ENCODE peak calls at places on chromosomes 1 and 21, in six cellular contexts. One of them, this sample, is unnamed.

GRCh38 chr21:46188226-46189212 is 4.3 kb upstream of the SPATC1L start:
- DNase-seq in bronchial epithelial cell: peak
- DNase-seq in endothelial cell of umbilical vein: peak
- DNase-seq in foreskin fibroblast: peak
- DNase-seq in nephron progenitor cell: no peak
- DNase-seq in GM13977: no peak
- DNase-seq in this sample: peak

GRCh38 chr1:221310180-221310579 is 430.9 kb downstream of the HLX start:
- DNase-seq in bronchial epithelial cell: no peak
- DNase-seq in endothelial cell of umbilical vein: no peak
- DNase-seq in foreskin fibroblast: no peak
- DNase-seq in nephron progenitor cell: peak
- DNase-seq in GM13977: no peak
- DNase-seq in this sample: no peak

GRCh38 chr1:45200906-45201500 is 5.4 kb downstream of the ZSWIM5 start:
- DNase-seq in bronchial epithelial cell: no peak
- DNase-seq in endothelial cell of umbilical vein: no peak
- DNase-seq in foreskin fibroblast: no peak
- DNase-seq in nephron progenitor cell: no peak
- DNase-seq in GM13977: no peak
- DNase-seq in this sample: no peak

GRCh38 chr1:112686835-112687234 is 12.4 kb downstream of the MOV10 start:
- DNase-seq in bronchial epithelial cell: no peak
- DNase-seq in endothelial cell of umbilical vein: no peak
- DNase-seq in foreskin fibroblast: no peak
- DNase-seq in nephron progenitor cell: no peak
- DNase-seq in GM13977: no peak
- DNase-seq in this sample: no peak

GRCh38 chr1:172902861-172903381 is 147.8 kb downstream of the TNFSF18 start:
- DNase-seq in bronchial epithelial cell: peak
- DNase-seq in endothelial cell of umbilical vein: peak
- DNase-seq in foreskin fibroblast: peak
- DNase-seq in nephron progenitor cell: no peak
- DNase-seq in GM13977: no peak
- DNase-seq in this sample: no peak

GRCh38 chr1:210635108-210635507 is 306.4 kb downstream of the HHAT start:
- DNase-seq in bronchial epithelial cell: peak
- DNase-seq in endothelial cell of umbilical vein: no peak
- DNase-seq in foreskin fibroblast: no peak
- DNase-seq in nephron progenitor cell: no peak
- DNase-seq in GM13977: no peak
- DNase-seq in this sample: no peak

GRCh38 chr1:219731771-219732170 is 118.9 kb upstream of the ZC3H11B start:
- DNase-seq in bronchial epithelial cell: no peak
- DNase-seq in endothelial cell of umbilical vein: no peak
- DNase-seq in foreskin fibroblast: no peak
- DNase-seq in nephron progenitor cell: no peak
- DNase-seq in GM13977: no peak
- DNase-seq in this sample: no peak

GRCh38 chr21:38879912-38880577 is 74.3 kb downstream of the ETS2 start:
- DNase-seq in bronchial epithelial cell: peak
- DNase-seq in endothelial cell of umbilical vein: no peak
- DNase-seq in foreskin fibroblast: no peak
- DNase-seq in nephron progenitor cell: no peak
- DNase-seq in GM13977: no peak
- DNase-seq in this sample: no peak

GRCh38 chr1:113912594-113913311 is 7.6 kb downstream of the DCLRE1B start:
- DNase-seq in bronchial epithelial cell: no peak
- DNase-seq in endothelial cell of umbilical vein: peak
- DNase-seq in foreskin fibroblast: peak
- DNase-seq in nephron progenitor cell: no peak
- DNase-seq in GM13977: no peak
- DNase-seq in this sample: no peak

GRCh38 chr1:234001817-234002216 is 97.3 kb downstream of the SLC35F3 start:
- DNase-seq in bronchial epithelial cell: peak
- DNase-seq in endothelial cell of umbilical vein: no peak
- DNase-seq in foreskin fibroblast: no peak
- DNase-seq in nephron progenitor cell: no peak
- DNase-seq in GM13977: no peak
- DNase-seq in this sample: no peak

GRCh38 chr1:67575861-67576260 is 109.1 kb upstream of the GADD45A start:
- DNase-seq in bronchial epithelial cell: peak
- DNase-seq in endothelial cell of umbilical vein: peak
- DNase-seq in foreskin fibroblast: peak
- DNase-seq in nephron progenitor cell: no peak
- DNase-seq in GM13977: no peak
- DNase-seq in this sample: no peak

GRCh38 chr1:19640363-19641316 is 3.5 kb upstream of the NBL1 start:
- DNase-seq in bronchial epithelial cell: peak
- DNase-seq in endothelial cell of umbilical vein: peak
- DNase-seq in foreskin fibroblast: no peak
- DNase-seq in nephron progenitor cell: peak
- DNase-seq in GM13977: no peak
- DNase-seq in this sample: no peak

GRCh38 chr21:43938751-43939442 is 73.2 kb upstream of the TRAPPC10 start:
- DNase-seq in bronchial epithelial cell: peak
- DNase-seq in endothelial cell of umbilical vein: peak
- DNase-seq in foreskin fibroblast: peak
- DNase-seq in nephron progenitor cell: peak
- DNase-seq in GM13977: peak
- DNase-seq in this sample: peak

GRCh38 chr1:213976665-213977485 is 10.9 kb upstream of the PROX1 start:
- DNase-seq in bronchial epithelial cell: no peak
- DNase-seq in endothelial cell of umbilical vein: no peak
- DNase-seq in foreskin fibroblast: no peak
- DNase-seq in nephron progenitor cell: no peak
- DNase-seq in GM13977: no peak
- DNase-seq in this sample: no peak

GRCh38 chr1:33007190-33008050 is 29.3 kb downstream of the AK2 start:
- DNase-seq in bronchial epithelial cell: peak
- DNase-seq in endothelial cell of umbilical vein: peak
- DNase-seq in foreskin fibroblast: peak
- DNase-seq in nephron progenitor cell: no peak
- DNase-seq in GM13977: no peak
- DNase-seq in this sample: no peak

GRCh38 chr1:15703562-15703961 is 19.4 kb downstream of the PLEKHM2 start:
- DNase-seq in bronchial epithelial cell: peak
- DNase-seq in endothelial cell of umbilical vein: peak
- DNase-seq in foreskin fibroblast: peak
- DNase-seq in nephron progenitor cell: no peak
- DNase-seq in GM13977: no peak
- DNase-seq in this sample: no peak

GRCh38 chr1:53112271-53112774 is 30.1 kb downstream of the SLC1A7 start:
- DNase-seq in bronchial epithelial cell: no peak
- DNase-seq in endothelial cell of umbilical vein: no peak
- DNase-seq in foreskin fibroblast: peak
- DNase-seq in nephron progenitor cell: no peak
- DNase-seq in GM13977: no peak
- DNase-seq in this sample: no peak

GRCh38 chr1:157390646-157391045 is 161.7 kb downstream of the FCRL5 start:
- DNase-seq in bronchial epithelial cell: peak
- DNase-seq in endothelial cell of umbilical vein: peak
- DNase-seq in foreskin fibroblast: peak
- DNase-seq in nephron progenitor cell: no peak
- DNase-seq in GM13977: no peak
- DNase-seq in this sample: no peak

GRCh38 chr1:154520333-154520732 is 18.1 kb upstream of the SHE start:
- DNase-seq in bronchial epithelial cell: peak
- DNase-seq in endothelial cell of umbilical vein: peak
- DNase-seq in foreskin fibroblast: no peak
- DNase-seq in nephron progenitor cell: no peak
- DNase-seq in GM13977: no peak
- DNase-seq in this sample: no peak

GRCh38 chr1:144551543-144552424 is 40.9 kb upstream of the PPIAL4F start:
- DNase-seq in bronchial epithelial cell: peak
- DNase-seq in endothelial cell of umbilical vein: peak
- DNase-seq in foreskin fibroblast: peak
- DNase-seq in nephron progenitor cell: peak
- DNase-seq in GM13977: peak
- DNase-seq in this sample: peak

GRCh38 chr21:25186278-25186677 is 421.0 kb downstream of the MRPL39 start:
- DNase-seq in bronchial epithelial cell: no peak
- DNase-seq in endothelial cell of umbilical vein: no peak
- DNase-seq in foreskin fibroblast: no peak
- DNase-seq in nephron progenitor cell: no peak
- DNase-seq in GM13977: no peak
- DNase-seq in this sample: no peak

GRCh38 chr1:154812911-154813816 is 56.9 kb downstream of the KCNN3 start:
- DNase-seq in bronchial epithelial cell: peak
- DNase-seq in endothelial cell of umbilical vein: no peak
- DNase-seq in foreskin fibroblast: no peak
- DNase-seq in nephron progenitor cell: peak
- DNase-seq in GM13977: no peak
- DNase-seq in this sample: no peak

GRCh38 chr1:64973061-64973647 is 6.8 kb upstream of the JAK1 start:
- DNase-seq in bronchial epithelial cell: no peak
- DNase-seq in endothelial cell of umbilical vein: no peak
- DNase-seq in foreskin fibroblast: no peak
- DNase-seq in nephron progenitor cell: no peak
- DNase-seq in GM13977: no peak
- DNase-seq in this sample: no peak

GRCh38 chr1:54275349-54275748 is 75.4 kb downstream of the MRPL37 start:
- DNase-seq in bronchial epithelial cell: peak
- DNase-seq in endothelial cell of umbilical vein: peak
- DNase-seq in foreskin fibroblast: peak
- DNase-seq in nephron progenitor cell: no peak
- DNase-seq in GM13977: no peak
- DNase-seq in this sample: no peak

GRCh38 chr1:53643061-53643880 is 95.7 kb downstream of the GLIS1 start:
- DNase-seq in bronchial epithelial cell: no peak
- DNase-seq in endothelial cell of umbilical vein: no peak
- DNase-seq in foreskin fibroblast: no peak
- DNase-seq in nephron progenitor cell: no peak
- DNase-seq in GM13977: no peak
- DNase-seq in this sample: no peak

GRCh38 chr1:246195296-246195695 is 311.8 kb downstream of the SMYD3 start:
- DNase-seq in bronchial epithelial cell: no peak
- DNase-seq in endothelial cell of umbilical vein: no peak
- DNase-seq in foreskin fibroblast: no peak
- DNase-seq in nephron progenitor cell: no peak
- DNase-seq in GM13977: no peak
- DNase-seq in this sample: no peak

GRCh38 chr1:54575605-54576004 is 27.6 kb downstream of the ACOT11 start:
- DNase-seq in bronchial epithelial cell: no peak
- DNase-seq in endothelial cell of umbilical vein: no peak
- DNase-seq in foreskin fibroblast: no peak
- DNase-seq in nephron progenitor cell: no peak
- DNase-seq in GM13977: no peak
- DNase-seq in this sample: no peak

GRCh38 chr1:24728982-24729381 is 16.3 kb upstream of the CLIC4 start:
- DNase-seq in bronchial epithelial cell: no peak
- DNase-seq in endothelial cell of umbilical vein: no peak
- DNase-seq in foreskin fibroblast: no peak
- DNase-seq in nephron progenitor cell: no peak
- DNase-seq in GM13977: no peak
- DNase-seq in this sample: no peak

GRCh38 chr1:30684881-30685795 is 38.2 kb downstream of the MATN1 start:
- DNase-seq in bronchial epithelial cell: no peak
- DNase-seq in endothelial cell of umbilical vein: no peak
- DNase-seq in foreskin fibroblast: no peak
- DNase-seq in nephron progenitor cell: peak
- DNase-seq in GM13977: no peak
- DNase-seq in this sample: peak
- TF ChIP-seq CTCF in bronchial epithelial cell: peak
- TF ChIP-seq CTCF in endothelial cell of umbilical vein: no peak
- TF ChIP-seq CTCF in foreskin fibroblast: no peak
- TF ChIP-seq CTCF in nephron progenitor cell: peak
- TF ChIP-seq CTCF in GM13977: no peak
- TF ChIP-seq CTCF in this sample: no peak

DNA sequence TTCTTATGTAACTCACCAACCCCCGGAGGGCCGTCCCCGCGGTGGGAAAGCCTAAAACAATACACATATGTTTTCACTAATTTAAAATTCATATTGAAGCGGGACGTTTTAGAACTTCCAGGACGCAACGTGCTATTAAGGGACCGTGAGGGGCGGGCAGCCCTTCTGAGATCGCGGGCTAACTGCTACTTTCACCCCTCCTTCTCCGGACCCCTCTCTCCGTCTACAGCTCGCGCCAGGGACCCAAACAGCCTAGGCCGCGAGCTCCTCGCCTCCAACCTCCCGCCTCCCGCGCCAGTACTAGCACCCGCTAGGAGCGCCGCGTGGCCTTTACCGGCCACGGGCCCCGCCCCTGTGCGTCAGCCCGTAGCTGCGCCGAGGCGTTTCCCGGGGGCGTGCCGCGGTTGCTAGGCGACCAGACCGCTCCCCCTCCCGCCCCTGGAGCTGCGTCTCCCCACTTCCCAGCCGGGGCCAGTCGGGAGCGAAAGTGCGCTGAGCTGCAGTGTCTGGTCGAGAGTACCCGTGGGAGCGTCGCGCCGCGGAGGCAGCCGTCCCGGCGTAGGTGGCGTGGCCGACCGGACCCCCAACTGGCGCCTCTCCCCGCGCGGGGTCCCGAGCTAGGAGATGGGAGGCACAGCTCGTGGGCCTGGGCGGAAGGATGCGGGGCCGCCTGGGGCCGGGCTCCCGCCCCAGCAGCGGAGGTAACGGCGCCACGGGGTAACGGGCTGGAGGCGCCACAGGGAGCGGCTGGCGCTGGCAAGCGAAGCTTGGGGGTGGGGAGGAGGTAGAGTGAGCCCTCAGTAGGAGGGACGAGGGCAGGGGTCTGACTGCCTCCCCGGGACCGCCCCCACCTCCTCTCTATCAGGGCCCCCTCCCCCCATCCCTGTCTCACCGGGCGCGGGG is at the start of gene DYRK3:
- DNase-seq in bronchial epithelial cell: peak
- DNase-seq in endothelial cell of umbilical vein: peak
- DNase-seq in foreskin fibroblast: peak
- DNase-seq in nephron progenitor cell: peak
- DNase-seq in GM13977: peak
- DNase-seq in this sample: peak
- TF ChIP-seq CTCF in bronchial epithelial cell: peak
- TF ChIP-seq CTCF in endothelial cell of umbilical vein: peak
- TF ChIP-seq CTCF in foreskin fibroblast: no peak
- TF ChIP-seq CTCF in nephron progenitor cell: no peak
- TF ChIP-seq CTCF in GM13977: no peak
- TF ChIP-seq CTCF in this sample: no peak

GRCh38 chr1:66282343-66282852 is 251.6 kb upstream of the SGIP1 start:
- DNase-seq in bronchial epithelial cell: peak
- DNase-seq in endothelial cell of umbilical vein: peak
- DNase-seq in foreskin fibroblast: peak
- DNase-seq in nephron progenitor cell: no peak
- DNase-seq in GM13977: peak
- DNase-seq in this sample: peak
- TF ChIP-seq CTCF in bronchial epithelial cell: peak
- TF ChIP-seq CTCF in endothelial cell of umbilical vein: peak
- TF ChIP-seq CTCF in foreskin fibroblast: no peak
- TF ChIP-seq CTCF in nephron progenitor cell: no peak
- TF ChIP-seq CTCF in GM13977: peak
- TF ChIP-seq CTCF in this sample: no peak

GRCh38 chr1:197619008-197619640 is 156.2 kb downstream of the DENND1B start:
- DNase-seq in bronchial epithelial cell: peak
- DNase-seq in endothelial cell of umbilical vein: peak
- DNase-seq in foreskin fibroblast: no peak
- DNase-seq in nephron progenitor cell: no peak
- DNase-seq in GM13977: no peak
- DNase-seq in this sample: no peak
- TF ChIP-seq CTCF in bronchial epithelial cell: no peak
- TF ChIP-seq CTCF in endothelial cell of umbilical vein: no peak
- TF ChIP-seq CTCF in foreskin fibroblast: peak
- TF ChIP-seq CTCF in nephron progenitor cell: no peak
- TF ChIP-seq CTCF in GM13977: no peak
- TF ChIP-seq CTCF in this sample: peak